ENCODE peak calls at places on chromosomes 12 and 14, in four cellular contexts. K is H1, L is GM12878, H is HepG2. S is an unnamed sample.
A peak's percentile ranks its signal among the peaks of the same experiment; 100 is the strongest.

GRCh38 chr12:49767333-49767732 is 26.0 kb downstream of the TMBIM6 start:
- DNase-seq in K (no peak), L (no peak), H (no peak), S (no peak)

GRCh38 chr12:59494617-59495016 is 101.2 kb upstream of the SLC16A7 start:
- DNase-seq in K (no peak), L (no peak), H (no peak), S (no peak)

GRCh38 chr12:124024263-124024678 is 51.3 kb downstream of the ZNF664 start:
- DNase-seq in K (no peak), L (no peak), H (no peak), S (no peak)

GRCh38 chr12:38887770-38888169 is 17.6 kb downstream of the CPNE8 start:
- DNase-seq in K (no peak), L (no peak), H (no peak), S (no peak)

GRCh38 chr14:95862243-95862642 is 14.4 kb upstream of the TUNAR start:
- DNase-seq in K (no peak), L (no peak), H (no peak), S (no peak)

GRCh38 chr12:16062611-16063010 is 151.5 kb downstream of the DERA start:
- DNase-seq in K (no peak), L (no peak), H (no peak), S (no peak)

GRCh38 chr12:15276088-15276698 is 46.1 kb upstream of the PTPRO start:
- DNase-seq in K (no peak), L (no peak), H (peak; percentile 11), S (peak; percentile 46)

GRCh38 chr12:23055004-23055403 is 430.0 kb downstream of the ETNK1 start:
- DNase-seq in K (peak; percentile 38), L (no peak), H (peak; percentile 24), S (no peak)

GRCh38 chr12:47602330-47602729 is 103.5 kb downstream of the RPAP3 start:
- DNase-seq in K (no peak), L (no peak), H (no peak), S (no peak)

GRCh38 chr12:30795660-30796507 is 41.1 kb upstream of the CAPRIN2 start:
- DNase-seq in K (no peak), L (no peak), H (peak; percentile 48), S (peak; percentile 88)

GRCh38 chr14:104156142-104156541 is 17.8 kb downstream of the KIF26A start:
- DNase-seq in K (no peak), L (no peak), H (no peak), S (no peak)

GRCh38 chr14:104159990-104160389 is 21.6 kb downstream of the KIF26A start:
- DNase-seq in K (no peak), L (no peak), H (no peak), S (no peak)

GRCh38 chr14:104158827-104159798 is 20.7 kb downstream of the KIF26A start:
- DNase-seq in K (no peak), L (no peak), H (no peak), S (peak; percentile 95)

GRCh38 chr14:104155513-104155912 is 17.1 kb downstream of the KIF26A start:
- DNase-seq in K (no peak), L (no peak), H (no peak), S (no peak)

GRCh38 chr14:104157303-104157928 is 19.0 kb downstream of the KIF26A start:
- DNase-seq in K (no peak), L (no peak), H (peak; percentile 5), S (peak; percentile 81)
- TF ChIP-seq GABPA in K (no peak), L (no peak), H (no peak), S (no peak)

GRCh38 chr14:73787760-73788508 is 63.7 kb upstream of the PTGR2 start:
- DNase-seq in K (no peak), L (no peak), H (no peak), S (no peak)
- TF ChIP-seq JUND in K (no peak), L (no peak), H (no peak), S (no peak)

GRCh38 chr12:107254258-107254856 is 161.0 kb upstream of the CRY1 start:
- DNase-seq in K (no peak), L (no peak), H (no peak), S (no peak)
- TF ChIP-seq TCF12 in K (no peak), L (no peak), H (no peak), S (no peak)

DNA sequence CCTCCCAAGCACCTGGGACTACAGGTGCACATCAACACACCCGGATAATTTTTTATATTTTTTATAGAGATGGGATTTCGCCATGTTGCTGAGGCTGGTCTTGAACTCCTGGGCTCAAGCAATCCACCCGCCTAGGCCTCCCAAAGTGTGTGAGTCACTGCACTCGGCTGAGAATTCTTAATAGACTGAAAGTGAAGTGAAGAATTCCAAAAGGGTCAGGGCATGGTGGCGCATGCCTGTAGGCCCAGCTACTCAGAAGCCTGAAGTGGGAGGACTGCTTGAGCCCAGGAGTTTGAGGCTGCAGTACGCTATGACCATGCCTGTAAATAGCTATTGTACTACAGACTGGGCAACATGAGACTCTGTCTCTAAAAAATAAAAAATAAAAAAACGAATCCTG is 43.7 kb downstream of the TCHP start:
- DNase-seq in K (no peak), L (no peak), H (no peak), S (no peak)
- TF ChIP-seq GABPA in K (no peak), L (no peak), H (no peak), S (no peak)

DNA sequence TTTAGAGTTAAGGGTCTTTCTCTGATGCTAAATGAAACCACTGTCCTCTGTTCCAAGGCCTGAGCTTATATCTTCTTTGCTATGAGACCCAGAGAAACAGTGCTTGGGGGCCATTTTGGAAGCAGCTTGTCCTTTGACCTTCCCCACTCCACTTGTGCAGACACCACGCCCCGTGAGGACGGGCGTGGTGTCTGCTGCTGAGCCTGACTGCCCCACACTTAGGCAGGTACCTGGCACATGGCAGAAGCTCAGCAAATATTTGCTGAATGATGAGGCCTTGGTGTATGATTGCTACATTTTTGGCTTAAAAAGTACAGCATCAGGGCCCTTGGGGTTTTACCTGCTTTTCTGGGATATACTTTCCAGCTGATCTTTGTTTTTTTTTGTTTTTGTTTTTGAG is 69.9 kb downstream of the RASSF3 start:
- DNase-seq in K (no peak), L (no peak), H (no peak), S (no peak)
- TF ChIP-seq JUND in K (no peak), L (no peak), H (no peak), S (no peak)

DNA sequence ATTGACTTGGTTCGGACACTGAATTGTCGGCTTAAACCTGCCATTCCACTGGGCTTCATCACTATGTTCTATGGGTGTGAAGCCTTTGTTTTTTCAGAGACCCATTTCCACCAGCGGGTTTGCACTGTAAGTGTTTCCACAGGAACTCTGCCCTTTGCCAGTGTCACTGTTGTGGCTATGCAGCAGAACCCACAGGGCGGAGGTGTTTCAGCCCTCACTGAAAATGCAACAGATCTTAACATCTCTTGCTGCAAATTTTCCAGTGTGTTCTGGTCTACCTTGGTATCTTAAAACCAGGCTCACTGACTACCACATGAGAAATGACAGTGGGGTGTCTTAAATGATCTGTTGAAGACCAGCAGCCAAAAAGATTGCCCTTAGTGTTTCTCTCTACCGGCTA is 21.1 kb downstream of the PRKCH start:
- DNase-seq in K (no peak), L (peak; percentile 67), H (no peak), S (no peak)
- TF ChIP-seq TCF12 in K (no peak), L (no peak), H (no peak), S (no peak)

DNA sequence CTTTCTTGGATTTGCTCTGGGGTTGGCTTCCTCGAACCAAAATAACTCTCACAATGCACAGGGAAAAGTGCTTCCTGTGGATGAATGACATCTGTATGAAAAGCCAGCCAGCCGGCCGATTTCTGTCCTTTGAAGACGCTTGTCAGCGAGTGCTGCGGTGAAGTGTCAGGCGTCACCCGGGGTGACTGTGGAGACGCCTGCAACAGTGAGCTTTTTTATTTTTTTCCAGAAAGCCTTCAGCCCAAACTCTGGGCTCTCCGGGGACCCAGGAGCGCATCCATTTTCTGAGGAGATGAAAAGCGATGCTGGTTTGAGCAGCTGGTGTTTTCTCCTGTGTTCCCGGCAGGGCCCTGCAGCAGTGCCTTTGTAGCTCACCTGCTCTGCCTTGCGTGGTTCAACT is 147.9 kb upstream of the MYL2 start:
- DNase-seq in K (no peak), L (no peak), H (no peak), S (no peak)
- TF ChIP-seq GABPA in K (no peak), L (no peak), H (no peak), S (no peak)

S was measured in SK-N-SH.